ENCODE peak calls at places on chromosome 1, in seven cellular contexts. H is adipocyte; X is SJCRH30; G is esophagus squamous epithelium; D is CD8-positive, alpha-beta T cell; O is cardiac muscle cell; R is mesendoderm. N is an unnamed sample. For H3K4me1, the result is how much of the 10 kb centered on the place peaks cover.

GRCh38 chr1:214401666-214402065 is 120.7 kb downstream of the SMYD2 start:
- DNase-seq in G (no peak), R (no peak), D (no peak), X (no peak), O (peak), H (no peak), N (no peak)

GRCh38 chr1:40902634-40902897 is 40.4 kb upstream of the CITED4 start:
- DNase-seq in H (no peak), D (no peak), G (no peak), X (no peak), O (no peak), R (no peak), N (no peak)

GRCh38 chr1:5009376-5010065 is 355.1 kb downstream of the AJAP1 start:
- DNase-seq in X (no peak), R (no peak), G (no peak), D (no peak), O (no peak), H (no peak), N (no peak)

GRCh38 chr1:174397261-174397660 is 50.5 kb upstream of the GPR52 start:
- DNase-seq in H (no peak), X (no peak), O (peak), G (no peak), R (no peak), D (no peak), N (no peak)

GRCh38 chr1:68211781-68212180 is 20.5 kb downstream of the WLS start:
- DNase-seq in O (no peak), H (no peak), G (no peak), R (no peak), D (no peak), X (no peak), N (no peak)

GRCh38 chr1:169900567-169900966 is 6.9 kb upstream of the SCYL3 start:
- DNase-seq in O (no peak), X (no peak), R (no peak), D (no peak), H (no peak), G (no peak), N (no peak)

GRCh38 chr1:41783189-41783639 is 135.5 kb downstream of the HIVEP3 start:
- DNase-seq in X (no peak), R (no peak), H (peak), D (no peak), G (no peak), O (peak), N (no peak)

GRCh38 chr1:7616076-7616833 is 154.8 kb upstream of the VAMP3 start:
- DNase-seq in X (peak), G (no peak), R (peak), O (peak), H (peak), D (no peak), N (peak)

GRCh38 chr1:15592285-15592684 is 7.4 kb upstream of the AGMAT start:
- DNase-seq in G (no peak), D (no peak), R (no peak), O (no peak), X (no peak), H (no peak), N (no peak)

GRCh38 chr1:41382531-41383090 is 21.4 kb downstream of the FOXO6 start:
- DNase-seq in G (no peak), D (no peak), X (no peak), H (peak), R (peak), O (peak), N (peak)

GRCh38 chr1:206836111-206836510 is 29.3 kb upstream of the IL20 start:
- DNase-seq in R (no peak), H (peak), G (no peak), O (no peak), X (no peak), D (no peak), N (no peak)

GRCh38 chr1:210360852-210361477 is 32.3 kb downstream of the HHAT start:
- DNase-seq in X (no peak), G (no peak), O (peak), D (no peak), H (peak), R (peak), N (no peak)

GRCh38 chr1:18484276-18484675 is 3.5 kb downstream of the KLHDC7A start:
- DNase-seq in O (no peak), H (no peak), G (no peak), R (no peak), D (no peak), X (no peak), N (no peak)

GRCh38 chr1:99964806-99965205 is 5.0 kb upstream of the SLC35A3 start:
- DNase-seq in D (no peak), X (no peak), G (no peak), H (no peak), O (no peak), R (no peak), N (peak)

GRCh38 chr1:37449936-37450335 is 24.4 kb upstream of the ZC3H12A start:
- DNase-seq in X (no peak), O (no peak), D (peak), G (no peak), R (no peak), H (no peak), N (no peak)

GRCh38 chr1:222171005-222171404 is 376.9 kb downstream of the HHIPL2 start:
- DNase-seq in H (peak), G (no peak), R (peak), X (peak), O (peak), D (no peak), N (no peak)

GRCh38 chr1:62068302-62068936 is 126.2 kb upstream of the L1TD1 start:
- DNase-seq in O (no peak), R (no peak), H (no peak), X (no peak), D (no peak), G (no peak), N (no peak)

GRCh38 chr1:115179397-115179835 is 90.1 kb upstream of the TSPAN2 start:
- DNase-seq in R (peak), G (no peak), H (peak), D (no peak), O (peak), X (peak), N (no peak)

GRCh38 chr1:51234721-51235425 is 1.2 kb upstream of the RNF11 start:
- DNase-seq in H (peak), D (peak), R (peak), G (peak), X (peak), O (peak), N (peak)

GRCh38 chr1:116159177-116159576 is 48.0 kb downstream of the MAB21L3 start:
- DNase-seq in G (no peak), O (no peak), R (no peak), H (no peak), D (no peak), X (no peak), N (peak)

GRCh38 chr1:156106624-156107488 is 7.7 kb upstream of the LMNA start:
- DNase-seq in X (no peak), G (no peak), D (no peak), H (peak), O (peak), R (peak), N (no peak)

GRCh38 chr1:1004780-1005697 is 5.1 kb upstream of the HES4 start:
- DNase-seq in D (no peak), G (no peak), H (peak), X (peak), R (peak), O (peak), N (peak)

GRCh38 chr1:43766086-43766784 is 58.9 kb downstream of the ST3GAL3 start:
- DNase-seq in G (no peak), X (no peak), H (no peak), D (no peak), O (no peak), R (peak), N (peak)

GRCh38 chr1:50268049-50268448 is 155.2 kb downstream of the DMRTA2 start:
- DNase-seq in O (no peak), D (no peak), G (no peak), H (peak), X (peak), R (peak), N (no peak)

GRCh38 chr1:52567943-52568342 is 15.1 kb upstream of the TUT4 start:
- DNase-seq in H (no peak), X (no peak), R (peak), D (peak), G (no peak), O (peak), N (no peak)

GRCh38 chr1:205009666-205010065 is 33.3 kb upstream of the CNTN2 start:
- DNase-seq in G (no peak), D (no peak), X (no peak), R (no peak), H (no peak), O (no peak), N (no peak)

GRCh38 chr1:151680812-151681211 is 35.8 kb downstream of the CELF3 start:
- DNase-seq in G (no peak), R (no peak), X (no peak), O (peak), D (no peak), H (peak), N (no peak)

GRCh38 chr1:36351222-36351977 is 28.0 kb upstream of the EVA1B start:
- DNase-seq in O (peak), G (no peak), R (peak), X (peak), D (no peak), H (peak), N (peak)

GRCh38 chr1:213389061-213389581 is 338.1 kb downstream of the RPS6KC1 start:
- DNase-seq in D (no peak), R (no peak), G (no peak), O (no peak), H (no peak), X (no peak), N (no peak)

GRCh38 chr1:188888387-188888786 is 1589.3 kb downstream of the BRINP3 start:
- DNase-seq in G (no peak), H (no peak), D (no peak), R (no peak), X (no peak), O (peak), N (no peak)

GRCh38 chr1:2295526-2295925 is 67.4 kb downstream of the SKI start:
- DNase-seq in D (no peak), X (no peak), H (no peak), G (no peak), O (no peak), R (no peak), N (no peak)

GRCh38 chr1:2298685-2299673 is 70.9 kb downstream of the SKI start:
- DNase-seq in H (no peak), R (no peak), O (no peak), D (no peak), X (no peak), G (no peak), N (peak)

GRCh38 chr1:2300004-2300771 is 72.1 kb downstream of the SKI start:
- DNase-seq in O (no peak), D (peak), R (peak), G (no peak), H (no peak), X (peak), N (no peak)

GRCh38 chr1:2294661-2295060 is 66.5 kb downstream of the SKI start:
- DNase-seq in X (no peak), H (no peak), O (no peak), G (no peak), D (no peak), R (no peak), N (no peak)

GRCh38 chr1:2297246-2298011 is 69.3 kb downstream of the SKI start:
- DNase-seq in D (no peak), R (no peak), G (no peak), H (no peak), X (no peak), O (no peak), N (no peak)
- H3K4me1 ChIP-seq in D (half or more), R (under half), G (half or more), H (under half), X (under half), O (under half), N (under half)

DNA sequence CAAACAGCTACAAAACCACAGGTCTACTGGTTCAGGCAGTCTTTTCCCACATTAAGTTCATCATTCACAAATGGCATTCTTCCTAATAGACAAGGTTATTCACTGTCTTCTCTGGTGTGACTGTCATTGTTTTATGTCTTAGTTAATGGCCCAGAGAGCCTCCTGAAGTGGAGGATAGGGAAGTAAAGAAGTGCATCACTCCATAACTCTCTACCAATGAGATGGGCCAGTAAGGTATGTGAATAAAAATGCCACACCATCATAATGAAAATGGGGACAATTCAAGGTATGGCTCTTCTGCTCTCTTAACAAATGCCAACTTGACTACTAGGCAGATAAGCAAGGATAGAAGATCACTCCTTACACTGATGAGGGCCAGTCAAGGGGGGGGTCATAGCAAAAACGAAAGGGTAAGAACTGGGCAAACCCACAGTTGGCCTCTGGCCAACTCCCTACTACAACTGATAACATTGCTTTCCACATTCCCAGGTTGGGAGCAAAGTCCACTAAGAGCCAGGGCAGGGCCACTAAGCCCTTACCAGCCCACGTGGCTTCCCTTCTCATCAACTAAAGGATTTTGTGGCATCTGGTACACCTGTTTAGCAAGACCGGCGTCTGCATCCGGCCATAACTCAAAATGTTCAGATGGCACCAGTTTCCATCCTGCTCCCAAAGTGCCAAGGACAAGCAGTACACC is 10.0 kb downstream of the PABPC4 start:
- DNase-seq in D (no peak), O (no peak), G (no peak), H (no peak), R (no peak), X (no peak), N (no peak)
- H3K4me1 ChIP-seq in D (under half), O (under half), G (under half), H (under half), R (under half), X (under half), N (under half)

DNA sequence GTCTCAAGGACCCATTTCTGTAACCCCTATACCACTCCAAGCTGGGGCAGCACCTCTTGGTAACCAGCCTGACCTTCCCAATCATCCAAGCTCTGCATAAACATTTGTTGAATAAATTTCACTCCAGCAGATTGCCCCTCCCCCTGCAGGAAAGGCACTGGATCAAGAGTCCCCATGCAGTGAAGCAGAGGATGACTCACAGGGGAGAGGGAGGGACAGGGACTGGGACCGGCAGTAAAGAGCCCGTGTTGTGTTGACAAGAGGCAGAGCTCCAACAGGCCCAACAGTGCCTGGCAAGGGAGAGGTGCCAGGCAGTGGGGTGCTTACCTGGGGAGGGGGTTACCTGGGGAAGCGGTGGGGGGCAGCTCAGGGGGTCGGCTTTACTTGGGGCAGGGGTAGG is 32.3 kb downstream of the SLC9A1 start:
- DNase-seq in X (peak), R (peak), D (no peak), O (peak), H (peak), G (no peak), N (peak)
- H3K4me1 ChIP-seq in X (under half), R (under half), D (under half), O (under half), H (half or more), G (under half), N (under half)

GRCh38 chr1:59499273-59499955 is 202.5 kb downstream of the FGGY start:
- DNase-seq in X (no peak), G (no peak), H (no peak), R (no peak), D (no peak), O (peak), N (no peak)

GRCh38 chr1:59498640-59499039 is 201.7 kb downstream of the FGGY start:
- DNase-seq in G (no peak), O (peak), H (no peak), X (peak), D (no peak), R (no peak), N (no peak)

GRCh38 chr1:59500970-59501742 is 204.3 kb downstream of the FGGY start:
- DNase-seq in R (no peak), O (peak), H (no peak), X (no peak), G (no peak), D (no peak), N (no peak)

GRCh38 chr1:59502009-59502691 is 205.3 kb downstream of the FGGY start:
- DNase-seq in X (no peak), H (no peak), D (no peak), G (no peak), R (no peak), O (peak), N (no peak)

DNA sequence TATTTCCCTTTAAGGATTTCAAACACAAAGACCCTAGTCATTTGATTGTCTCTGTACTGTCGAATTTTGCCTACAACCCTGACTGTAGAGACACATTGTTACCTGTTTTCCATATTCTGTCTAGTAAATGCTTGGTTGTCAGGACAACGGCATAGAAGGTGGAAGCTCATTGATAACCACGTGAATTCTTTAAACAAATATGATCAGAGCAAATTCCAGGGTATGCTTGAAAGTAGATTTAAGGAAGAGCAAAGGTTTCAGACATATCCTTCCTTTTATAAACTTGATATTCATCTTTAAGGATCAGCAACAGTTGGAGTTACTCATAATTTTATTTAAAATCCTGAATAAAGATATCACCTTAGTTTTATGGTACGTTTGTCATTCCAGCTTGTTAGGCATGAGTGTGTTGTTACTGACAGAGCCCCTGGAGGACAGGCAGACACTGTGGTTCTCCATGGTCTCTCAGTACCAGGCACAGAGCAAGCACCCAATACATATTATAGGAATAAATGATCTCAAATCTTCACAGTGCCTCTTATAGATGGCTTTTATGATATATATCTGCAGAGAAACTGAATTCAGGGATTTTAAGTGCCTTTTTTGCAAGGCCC is 203.2 kb downstream of the FGGY start:
- DNase-seq in X (no peak), H (no peak), D (no peak), O (no peak), G (no peak), R (no peak), N (no peak)
- H3K4me1 ChIP-seq in X (under half), H (under half), D (under half), O (under half), G (under half), R (under half), N (under half)

GRCh38 chr1:81155131-81155530 is 645.6 kb upstream of the ADGRL2 start:
- DNase-seq in H (peak), X (no peak), D (no peak), R (no peak), G (no peak), O (peak), N (no peak)

GRCh38 chr1:81160696-81161095 is 640.0 kb upstream of the ADGRL2 start:
- DNase-seq in O (no peak), G (no peak), D (no peak), R (no peak), H (no peak), X (no peak), N (no peak)

GRCh38 chr1:81157686-81158085 is 643.0 kb upstream of the ADGRL2 start:
- DNase-seq in G (no peak), R (no peak), D (no peak), X (no peak), O (peak), H (peak), N (no peak)

DNA sequence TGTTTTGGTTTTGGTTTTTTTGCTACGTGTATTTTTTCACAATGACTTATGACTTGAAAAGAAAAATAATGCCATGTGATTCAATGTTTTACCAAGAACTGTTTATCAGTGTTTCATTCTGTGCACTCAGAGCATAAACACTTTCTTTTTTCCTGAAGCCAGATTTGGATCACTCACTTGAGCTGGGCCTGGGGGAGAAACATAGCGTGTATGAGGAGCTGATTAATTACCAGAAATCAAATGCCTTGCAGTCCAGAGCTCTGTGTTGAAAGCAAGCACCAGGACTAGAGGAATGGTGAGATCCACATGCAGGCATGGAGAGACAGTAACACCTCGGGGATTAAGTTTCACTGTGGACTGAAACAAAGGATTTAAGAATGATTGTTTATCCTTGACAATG is 642.1 kb upstream of the ADGRL2 start:
- DNase-seq in R (peak), X (no peak), G (no peak), D (no peak), O (peak), H (peak), N (no peak)
- H3K4me1 ChIP-seq in R (under half), X (under half), G (under half), D (under half), O (under half), H (under half), N (under half)

DNA sequence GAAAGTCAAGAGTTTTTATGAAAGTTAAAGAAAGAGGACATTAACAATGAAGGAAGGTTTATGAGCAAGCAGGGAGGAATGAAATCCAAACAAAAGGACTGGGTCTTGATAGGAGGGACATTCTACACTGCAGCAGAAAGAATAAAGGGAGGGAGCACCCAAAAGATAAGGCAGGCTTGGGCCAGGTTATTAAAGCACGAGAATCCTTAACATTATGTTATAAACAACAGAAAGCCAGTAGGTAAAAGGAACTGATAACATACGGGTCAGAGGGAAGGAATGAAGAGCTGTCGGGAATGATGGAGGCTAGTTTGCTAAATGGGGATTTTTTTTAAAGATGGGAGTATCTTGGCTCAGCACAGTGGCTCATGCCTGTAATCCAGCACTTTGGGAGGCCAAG is 19.4 kb downstream of the LPGAT1 start:
- DNase-seq in D (no peak), O (no peak), G (no peak), H (no peak), R (no peak), X (no peak), N (no peak)
- H3K4me1 ChIP-seq in D (under half), O (under half), G (under half), H (under half), R (under half), X (under half), N (under half)

GRCh38 chr1:29176567-29176966 is 5.1 kb downstream of the SRSF4 start:
- DNase-seq in X (no peak), O (no peak), D (no peak), R (no peak), H (no peak), G (no peak), N (no peak)
- H3K4me1 ChIP-seq in X (under half), O (under half), D (half or more), R (under half), H (under half), G (under half), N (under half)